ENCODE peak calls at places on chromosomes 11 and 22, in seven cellular contexts. One of them, this sample, is unnamed.
A peak's percentile ranks its signal among the peaks of the same experiment; 100 is the strongest.

GRCh38 chr11:34680918-34681554 is 60.1 kb downstream of the EHF start:
- DNase-seq in fibroblast of lung: peak; percentile 45
- DNase-seq in pancreas: no peak
- DNase-seq in small intestine: no peak
- DNase-seq in heart right ventricle: no peak
- DNase-seq in upper lobe of right lung: no peak
- DNase-seq in esophagus squamous epithelium: no peak
- DNase-seq in this sample: no peak

GRCh38 chr22:44451016-44451415 is 47.0 kb downstream of the RTL6 start:
- DNase-seq in small intestine: no peak
- DNase-seq in fibroblast of lung: no peak
- DNase-seq in heart right ventricle: no peak
- DNase-seq in pancreas: no peak
- DNase-seq in upper lobe of right lung: peak; percentile 28
- DNase-seq in esophagus squamous epithelium: no peak
- DNase-seq in this sample: no peak

GRCh38 chr11:75333022-75333806 is 18.2 kb downstream of the ARRB1 start:
- DNase-seq in fibroblast of lung: no peak
- DNase-seq in small intestine: no peak
- DNase-seq in pancreas: no peak
- DNase-seq in heart right ventricle: no peak
- DNase-seq in esophagus squamous epithelium: no peak
- DNase-seq in upper lobe of right lung: no peak
- DNase-seq in this sample: no peak

GRCh38 chr11:96969251-96969650 is 579.4 kb downstream of the JRKL start:
- DNase-seq in small intestine: no peak
- DNase-seq in pancreas: no peak
- DNase-seq in upper lobe of right lung: no peak
- DNase-seq in fibroblast of lung: no peak
- DNase-seq in esophagus squamous epithelium: no peak
- DNase-seq in heart right ventricle: no peak
- DNase-seq in this sample: no peak

GRCh38 chr22:44685384-44686056 is 16.5 kb upstream of the PRR5 start:
- DNase-seq in upper lobe of right lung: peak; percentile 81
- DNase-seq in esophagus squamous epithelium: no peak
- DNase-seq in small intestine: peak; percentile 85
- DNase-seq in fibroblast of lung: peak; percentile 60
- DNase-seq in pancreas: peak; percentile 31
- DNase-seq in heart right ventricle: peak; percentile 42
- DNase-seq in this sample: peak; percentile 55

GRCh38 chr11:128212324-128212723 is 375.0 kb downstream of the ETS1 start:
- DNase-seq in pancreas: no peak
- DNase-seq in small intestine: no peak
- DNase-seq in fibroblast of lung: no peak
- DNase-seq in esophagus squamous epithelium: no peak
- DNase-seq in upper lobe of right lung: no peak
- DNase-seq in heart right ventricle: no peak
- DNase-seq in this sample: no peak

GRCh38 chr22:50714150-50714549 is 23.9 kb upstream of the ACR start:
- DNase-seq in pancreas: no peak
- DNase-seq in upper lobe of right lung: peak; percentile 40
- DNase-seq in esophagus squamous epithelium: no peak
- DNase-seq in heart right ventricle: no peak
- DNase-seq in fibroblast of lung: no peak
- DNase-seq in small intestine: no peak
- DNase-seq in this sample: no peak

GRCh38 chr11:131875611-131876010 is 505.2 kb downstream of the NTM start:
- DNase-seq in esophagus squamous epithelium: no peak
- DNase-seq in fibroblast of lung: no peak
- DNase-seq in pancreas: no peak
- DNase-seq in heart right ventricle: no peak
- DNase-seq in small intestine: no peak
- DNase-seq in upper lobe of right lung: no peak
- DNase-seq in this sample: no peak

GRCh38 chr11:114281388-114281956 is 14.7 kb upstream of the NNMT start:
- DNase-seq in heart right ventricle: no peak
- DNase-seq in fibroblast of lung: no peak
- DNase-seq in small intestine: no peak
- DNase-seq in esophagus squamous epithelium: no peak
- DNase-seq in upper lobe of right lung: no peak
- DNase-seq in pancreas: no peak
- DNase-seq in this sample: no peak

GRCh38 chr11:44313701-44314489 is 4.0 kb upstream of the ALX4 start:
- DNase-seq in fibroblast of lung: no peak
- DNase-seq in upper lobe of right lung: peak; percentile 18
- DNase-seq in pancreas: no peak
- DNase-seq in esophagus squamous epithelium: no peak
- DNase-seq in small intestine: no peak
- DNase-seq in heart right ventricle: no peak
- DNase-seq in this sample: no peak

GRCh38 chr11:6607190-6607635 is 3.6 kb downstream of the ILK start:
- DNase-seq in heart right ventricle: no peak
- DNase-seq in upper lobe of right lung: no peak
- DNase-seq in pancreas: no peak
- DNase-seq in fibroblast of lung: peak; percentile 65
- DNase-seq in esophagus squamous epithelium: no peak
- DNase-seq in small intestine: no peak
- DNase-seq in this sample: no peak
- H3K4me1 ChIP-seq in heart right ventricle: peaks cover 79% of the 10 kb centered on the region
- H3K4me1 ChIP-seq in upper lobe of right lung: peaks cover 47% of the 10 kb centered on the region
- H3K4me1 ChIP-seq in pancreas: peaks cover 45% of the 10 kb centered on the region
- H3K4me1 ChIP-seq in fibroblast of lung: peaks cover 22% of the 10 kb centered on the region
- H3K4me1 ChIP-seq in esophagus squamous epithelium: peaks cover 21% of the 10 kb centered on the region
- H3K4me1 ChIP-seq in small intestine: peaks cover 12% of the 10 kb centered on the region
- H3K4me1 ChIP-seq in this sample: peaks cover 83% of the 10 kb centered on the region

GRCh38 chr11:31783264-31783663 is 27.9 kb downstream of the PAX6 start:
- DNase-seq in small intestine: no peak
- DNase-seq in esophagus squamous epithelium: no peak
- DNase-seq in upper lobe of right lung: no peak
- DNase-seq in fibroblast of lung: no peak
- DNase-seq in heart right ventricle: no peak
- DNase-seq in pancreas: no peak
- DNase-seq in this sample: no peak
- H3K36me3 ChIP-seq in small intestine: no peaks in the 10 kb centered on the region
- H3K36me3 ChIP-seq in esophagus squamous epithelium: no peaks in the 10 kb centered on the region
- H3K36me3 ChIP-seq in upper lobe of right lung: no peaks in the 10 kb centered on the region
- H3K36me3 ChIP-seq in fibroblast of lung: no peaks in the 10 kb centered on the region
- H3K36me3 ChIP-seq in heart right ventricle: peaks cover 10% of the 10 kb centered on the region
- H3K36me3 ChIP-seq in pancreas: no peaks in the 10 kb centered on the region
- H3K36me3 ChIP-seq in this sample: no peaks in the 10 kb centered on the region

GRCh38 chr11:8714622-8715225 is 32.1 kb downstream of the RPL27A start:
- DNase-seq in esophagus squamous epithelium: no peak
- DNase-seq in small intestine: no peak
- DNase-seq in pancreas: no peak
- DNase-seq in heart right ventricle: no peak
- DNase-seq in upper lobe of right lung: no peak
- DNase-seq in fibroblast of lung: peak; percentile 59
- DNase-seq in this sample: no peak
- H3K4me1 ChIP-seq in esophagus squamous epithelium: peaks cover 30% of the 10 kb centered on the region
- H3K4me1 ChIP-seq in small intestine: peaks cover 3% of the 10 kb centered on the region
- H3K4me1 ChIP-seq in pancreas: peaks cover 28% of the 10 kb centered on the region
- H3K4me1 ChIP-seq in heart right ventricle: peaks cover 61% of the 10 kb centered on the region
- H3K4me1 ChIP-seq in upper lobe of right lung: peaks cover 30% of the 10 kb centered on the region
- H3K4me1 ChIP-seq in fibroblast of lung: peaks cover 29% of the 10 kb centered on the region
- H3K4me1 ChIP-seq in this sample: peaks cover 27% of the 10 kb centered on the region

DNA sequence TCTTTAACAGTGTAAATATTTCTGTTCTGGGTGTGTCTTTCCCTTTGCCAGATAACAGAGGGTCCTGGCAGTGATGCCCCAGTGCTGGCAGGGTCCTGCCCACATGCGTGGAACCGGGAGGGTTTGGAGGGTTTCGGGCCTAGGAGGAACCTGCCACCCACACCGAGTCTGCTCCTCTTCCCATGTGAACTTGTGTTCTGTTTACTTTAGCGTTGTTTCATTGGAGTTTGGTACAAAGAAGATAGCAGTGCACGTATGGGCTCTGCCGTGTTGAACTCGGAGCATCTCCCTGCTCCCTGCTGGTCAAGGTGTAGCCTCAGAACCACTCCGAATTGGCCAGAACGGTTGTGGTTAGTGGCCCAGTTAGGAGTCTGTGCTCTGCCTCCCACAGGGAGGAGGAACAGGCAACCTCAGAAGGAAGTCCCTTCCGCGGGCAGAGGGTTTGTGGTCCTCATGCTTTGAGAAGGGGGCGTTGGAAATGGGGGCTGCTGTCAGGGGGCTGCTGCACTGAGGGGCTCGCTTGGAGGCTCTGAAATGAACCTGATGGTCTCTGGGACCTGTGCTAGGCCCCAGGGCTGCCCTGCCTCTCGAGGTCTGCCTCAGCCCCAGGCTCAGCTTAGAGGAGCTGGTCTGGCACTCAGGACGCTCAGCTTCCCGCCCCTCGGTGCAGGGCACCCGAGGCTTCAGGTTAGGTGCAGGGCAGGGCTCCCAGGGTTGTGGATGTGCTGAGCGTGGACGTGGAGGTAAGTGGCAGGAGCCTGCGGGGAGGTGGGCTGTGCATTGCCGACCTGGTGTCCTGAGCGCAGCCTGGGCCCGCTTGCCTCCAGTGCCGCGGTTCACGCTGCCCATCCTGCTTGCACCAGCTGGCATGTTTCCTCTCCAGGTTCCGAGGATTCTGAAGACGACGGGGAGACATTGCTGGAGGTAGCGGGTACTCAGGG is 10.4 kb downstream of the PHRF1 start:
- DNase-seq in upper lobe of right lung: no peak
- DNase-seq in fibroblast of lung: no peak
- DNase-seq in pancreas: no peak
- DNase-seq in esophagus squamous epithelium: no peak
- DNase-seq in heart right ventricle: no peak
- DNase-seq in small intestine: no peak
- DNase-seq in this sample: no peak
- H3K36me3 ChIP-seq in upper lobe of right lung: peaks cover 81% of the 10 kb centered on the region
- H3K36me3 ChIP-seq in fibroblast of lung: peaks cover 31% of the 10 kb centered on the region
- H3K36me3 ChIP-seq in pancreas: peaks cover 12% of the 10 kb centered on the region
- H3K36me3 ChIP-seq in esophagus squamous epithelium: peaks cover 77% of the 10 kb centered on the region
- H3K36me3 ChIP-seq in heart right ventricle: peaks cover 89% of the 10 kb centered on the region
- H3K36me3 ChIP-seq in small intestine: peaks cover 24% of the 10 kb centered on the region
- H3K36me3 ChIP-seq in this sample: no peaks in the 10 kb centered on the region

GRCh38 chr11:1827931-1828330 is 6.9 kb upstream of the SYT8 start:
- DNase-seq in heart right ventricle: no peak
- DNase-seq in esophagus squamous epithelium: no peak
- DNase-seq in fibroblast of lung: no peak
- DNase-seq in pancreas: no peak
- DNase-seq in upper lobe of right lung: no peak
- DNase-seq in small intestine: no peak
- DNase-seq in this sample: no peak

GRCh38 chr11:1830119-1830499 is 4.7 kb upstream of the SYT8 start:
- DNase-seq in heart right ventricle: no peak
- DNase-seq in pancreas: peak; percentile 29
- DNase-seq in small intestine: peak; percentile 46
- DNase-seq in fibroblast of lung: peak; percentile 39
- DNase-seq in esophagus squamous epithelium: no peak
- DNase-seq in upper lobe of right lung: no peak
- DNase-seq in this sample: no peak

GRCh38 chr11:1830500-1831223 is 4.1 kb upstream of the SYT8 start:
- DNase-seq in upper lobe of right lung: peak; percentile 82
- DNase-seq in esophagus squamous epithelium: no peak
- DNase-seq in small intestine: peak; percentile 95
- DNase-seq in heart right ventricle: no peak
- DNase-seq in pancreas: peak; percentile 88
- DNase-seq in fibroblast of lung: peak; percentile 12
- DNase-seq in this sample: peak; percentile 85

GRCh38 chr11:1828542-1828941 is 6.2 kb upstream of the SYT8 start:
- DNase-seq in heart right ventricle: no peak
- DNase-seq in fibroblast of lung: no peak
- DNase-seq in esophagus squamous epithelium: no peak
- DNase-seq in upper lobe of right lung: no peak
- DNase-seq in small intestine: no peak
- DNase-seq in pancreas: no peak
- DNase-seq in this sample: no peak

GRCh38 chr11:1829039-1829820 is 5.6 kb upstream of the SYT8 start:
- DNase-seq in pancreas: no peak
- DNase-seq in small intestine: no peak
- DNase-seq in fibroblast of lung: peak; percentile 79
- DNase-seq in heart right ventricle: no peak
- DNase-seq in esophagus squamous epithelium: no peak
- DNase-seq in upper lobe of right lung: peak; percentile 75
- DNase-seq in this sample: no peak
- H3K4me1 ChIP-seq in pancreas: peaks cover 54% of the 10 kb centered on the region
- H3K4me1 ChIP-seq in small intestine: peaks cover 11% of the 10 kb centered on the region
- H3K4me1 ChIP-seq in fibroblast of lung: peaks cover 8% of the 10 kb centered on the region
- H3K4me1 ChIP-seq in heart right ventricle: peaks cover 31% of the 10 kb centered on the region
- H3K4me1 ChIP-seq in esophagus squamous epithelium: peaks cover 26% of the 10 kb centered on the region
- H3K4me1 ChIP-seq in upper lobe of right lung: peaks cover 34% of the 10 kb centered on the region
- H3K4me1 ChIP-seq in this sample: peaks cover 69% of the 10 kb centered on the region

GRCh38 chr22:46103181-46103580 is 47.1 kb upstream of the PPARA start:
- DNase-seq in small intestine: no peak
- DNase-seq in pancreas: peak; percentile 35
- DNase-seq in upper lobe of right lung: no peak
- DNase-seq in fibroblast of lung: no peak
- DNase-seq in heart right ventricle: no peak
- DNase-seq in esophagus squamous epithelium: no peak
- DNase-seq in this sample: no peak
- H3K36me3 ChIP-seq in small intestine: peaks cover 3% of the 10 kb centered on the region
- H3K36me3 ChIP-seq in pancreas: peaks cover 32% of the 10 kb centered on the region
- H3K36me3 ChIP-seq in upper lobe of right lung: peaks cover 76% of the 10 kb centered on the region
- H3K36me3 ChIP-seq in fibroblast of lung: peaks cover 77% of the 10 kb centered on the region
- H3K36me3 ChIP-seq in heart right ventricle: peaks cover 95% of the 10 kb centered on the region
- H3K36me3 ChIP-seq in esophagus squamous epithelium: peaks cover 17% of the 10 kb centered on the region
- H3K36me3 ChIP-seq in this sample: no peaks in the 10 kb centered on the region

GRCh38 chr22:36462475-36462790 is 19.0 kb downstream of the TXN2 start:
- DNase-seq in fibroblast of lung: no peak
- DNase-seq in esophagus squamous epithelium: no peak
- DNase-seq in upper lobe of right lung: no peak
- DNase-seq in small intestine: no peak
- DNase-seq in pancreas: no peak
- DNase-seq in heart right ventricle: no peak
- DNase-seq in this sample: no peak
- H3K4me1 ChIP-seq in fibroblast of lung: peaks cover 43% of the 10 kb centered on the region
- H3K4me1 ChIP-seq in esophagus squamous epithelium: peaks cover 27% of the 10 kb centered on the region
- H3K4me1 ChIP-seq in upper lobe of right lung: peaks cover 51% of the 10 kb centered on the region
- H3K4me1 ChIP-seq in small intestine: no peaks in the 10 kb centered on the region
- H3K4me1 ChIP-seq in pancreas: peaks cover 39% of the 10 kb centered on the region
- H3K4me1 ChIP-seq in heart right ventricle: peaks cover 81% of the 10 kb centered on the region
- H3K4me1 ChIP-seq in this sample: peaks cover 60% of the 10 kb centered on the region

This sample was measured in left lung.